ENCODE peak calls at places on chromosomes 1 and 21, in four cellular contexts. K is K562, J is H1, C is GM12878. Z is an unnamed sample.

GRCh38 chr21:42263591-42264131 is 44.7 kb downstream of the ABCG1 start:
- DNase-seq in J (no peak), K (no peak), C (no peak), Z (no peak)

GRCh38 chr1:196607940-196608339 is 300 bp downstream of the KCNT2 start:
- DNase-seq in K (no peak), C (no peak), J (no peak), Z (no peak)

GRCh38 chr1:1171551-1172340 is 1.9 kb upstream of the TTLL10 start:
- DNase-seq in K (no peak), C (no peak), J (peak), Z (no peak)

GRCh38 chr21:27570306-27570868 is 603.5 kb upstream of the ADAMTS5 start:
- DNase-seq in C (no peak), J (no peak), K (no peak), Z (no peak)

GRCh38 chr1:199529324-199529723 is 498.2 kb upstream of the NR5A2 start:
- DNase-seq in K (no peak), C (no peak), J (no peak), Z (no peak)

GRCh38 chr21:16535100-16535418 is 805.3 kb downstream of the USP25 start:
- DNase-seq in K (no peak), J (no peak), C (no peak), Z (no peak)

GRCh38 chr1:62962014-62962793 is 178.3 kb downstream of the ATG4C start:
- DNase-seq in K (no peak), C (no peak), J (no peak), Z (no peak)

GRCh38 chr1:173297798-173298391 is 90.8 kb upstream of the TNFSF4 start:
- DNase-seq in J (no peak), C (peak), K (no peak), Z (no peak)

GRCh38 chr1:145785481-145785880 is 38.4 kb downstream of the RNF115 start:
- DNase-seq in K (no peak), J (no peak), C (no peak), Z (no peak)

GRCh38 chr1:223363057-223363855 is 720 bp downstream of the SUSD4 start:
- DNase-seq in C (no peak), K (no peak), J (peak), Z (no peak)

GRCh38 chr21:20023199-20023598 is 975.0 kb upstream of the NCAM2 start:
- DNase-seq in K (no peak), J (no peak), C (no peak), Z (no peak)

GRCh38 chr1:115288799-115289198 is 49.2 kb downstream of the NGF start:
- DNase-seq in J (no peak), C (no peak), K (no peak), Z (no peak)

DNA sequence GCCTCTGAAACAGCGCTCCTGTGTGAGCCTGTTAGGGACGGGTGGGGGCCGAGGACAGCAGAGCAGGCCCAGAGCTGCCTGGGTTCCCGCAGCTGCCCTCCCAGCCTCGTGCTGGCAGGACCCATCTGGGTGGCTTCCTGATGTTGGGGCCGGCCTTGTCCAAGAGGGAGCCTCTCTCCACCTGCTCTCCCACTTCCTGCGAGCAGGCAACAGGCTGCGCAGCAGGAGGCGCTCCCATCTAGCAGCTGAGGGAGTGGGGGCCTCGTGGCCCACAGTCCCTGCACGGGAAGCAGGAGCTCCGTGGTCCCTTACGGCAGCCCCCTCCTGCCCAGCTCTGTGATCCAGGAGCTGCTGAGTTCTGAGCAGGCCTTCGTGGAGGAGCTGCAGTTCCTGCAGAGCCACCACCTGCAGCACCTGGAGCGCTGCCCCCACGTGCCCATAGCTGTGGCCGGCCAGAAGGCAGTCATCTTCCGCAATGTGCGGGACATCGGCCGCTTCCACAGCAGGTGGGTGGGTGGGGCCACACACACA is 68.0 kb downstream of the TRIM11 start:
- DNase-seq in C (no peak), J (peak), K (no peak), Z (no peak)
- TF ChIP-seq TAF1 in C (no peak), J (no peak), K (no peak), Z (no peak)

DNA sequence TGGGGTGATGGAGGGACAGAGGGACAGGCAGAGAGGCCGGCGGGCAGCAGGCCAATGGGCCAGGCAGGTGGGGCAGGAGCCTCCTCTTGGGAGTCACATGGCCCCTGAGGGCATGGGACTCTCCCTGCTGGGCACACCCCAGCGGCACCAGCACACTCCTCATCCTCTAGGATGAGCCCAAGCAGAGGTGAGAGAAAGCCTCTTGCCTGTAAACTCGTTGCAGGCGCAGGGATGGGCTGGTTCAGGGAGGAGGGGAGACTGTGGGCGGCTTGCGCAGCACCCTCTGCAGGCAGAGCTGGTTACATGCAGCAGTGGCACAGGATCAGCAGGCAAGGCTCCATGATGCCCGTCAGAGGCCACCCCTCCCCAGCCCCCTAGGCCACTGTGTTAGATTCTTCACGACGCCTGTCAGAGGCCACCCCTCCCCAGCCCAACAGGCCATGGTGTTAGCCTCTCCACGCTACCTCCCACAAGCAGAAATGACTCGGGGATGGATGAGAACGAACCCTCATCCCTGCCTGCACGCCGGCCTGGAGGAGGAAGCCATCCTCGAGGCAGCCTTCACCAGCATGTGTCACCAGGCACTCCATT is 209.7 kb upstream of the VAMP3 start:
- DNase-seq in J (peak), C (no peak), K (peak), Z (no peak)
- TF ChIP-seq HDAC2 in J (no peak), C (no peak), K (no peak), Z (no peak)

DNA sequence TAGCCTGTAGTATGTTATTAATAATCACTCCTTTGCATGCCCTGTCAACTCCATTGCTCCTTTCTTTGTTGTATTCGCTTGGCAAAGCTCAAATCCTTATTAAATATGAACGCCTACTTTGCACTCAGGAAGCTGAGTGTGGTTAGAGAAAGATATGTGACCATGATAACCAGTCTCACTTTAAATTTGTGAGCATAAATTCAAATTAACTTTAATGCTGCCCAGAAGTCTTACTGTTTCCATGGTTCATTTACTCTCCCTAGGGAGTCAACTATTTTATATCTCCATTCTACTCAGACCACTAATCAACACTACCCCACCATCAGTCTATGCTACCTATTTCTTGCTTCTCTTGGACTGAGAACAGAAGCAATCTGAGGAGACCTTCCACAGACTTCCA is 12.1 kb upstream of the EPHX4 start:
- DNase-seq in K (no peak), C (no peak), J (no peak), Z (no peak)
- TF ChIP-seq TAF1 in K (no peak), C (no peak), J (no peak), Z (no peak)

DNA sequence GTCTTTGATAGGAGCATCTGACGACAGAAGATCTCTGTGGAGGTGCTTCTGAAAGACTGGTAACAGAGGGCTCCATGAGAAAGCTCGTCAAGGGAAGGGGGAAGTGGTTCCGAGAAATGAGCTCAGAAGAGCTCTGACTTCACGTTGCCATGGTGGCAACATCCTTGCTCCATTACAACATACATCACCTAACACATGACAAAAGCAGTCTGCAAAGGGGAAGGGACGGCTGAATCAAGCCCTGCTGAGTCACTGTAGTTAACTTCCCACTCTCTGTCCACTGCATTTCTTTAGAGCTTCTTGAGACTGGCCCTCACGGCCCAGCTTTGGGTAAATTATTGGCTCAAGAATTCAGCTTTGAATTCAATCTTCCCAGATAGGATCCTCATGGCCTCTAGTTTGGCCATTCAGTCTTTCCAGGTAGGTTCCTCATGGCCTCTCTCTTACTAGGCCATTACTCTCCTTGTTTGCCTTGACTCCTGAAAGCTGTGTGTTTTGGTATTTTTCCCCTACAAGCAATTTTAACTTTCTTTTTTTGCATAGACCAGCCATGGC is 88.0 kb upstream of the ZNF648 start:
- DNase-seq in C (no peak), J (no peak), K (peak), Z (no peak)
- TF ChIP-seq HDAC2 in C (no peak), J (no peak), K (peak), Z (no peak)